ENCODE peak calls at places on chromosome 10, in six cellular contexts. T is D341Med, L is fibroblast of the conjunctiva, X is cardiac septum, W is SK-N-SH, M is nephron progenitor cell. Z is an unnamed sample.

GRCh38 chr10:62626817-62627216 is 177.7 kb upstream of the ADO start:
- DNase-seq in T (no peak), M (no peak), W (no peak), X (no peak), L (no peak), Z (no peak)

GRCh38 chr10:9608592-9608991 is 1409.1 kb upstream of the CELF2 start:
- DNase-seq in W (no peak), T (no peak), X (no peak), L (peak; percentile 33), M (no peak), Z (no peak)

GRCh38 chr10:30127120-30127541 is 67.7 kb upstream of the JCAD start:
- DNase-seq in X (no peak), T (no peak), W (no peak), M (no peak), L (no peak), Z (no peak)

GRCh38 chr10:93573051-93573909 is 6.8 kb downstream of the FFAR4 start:
- DNase-seq in W (no peak), T (no peak), L (no peak), X (no peak), M (no peak), Z (no peak)

GRCh38 chr10:51244308-51244707 is 170.0 kb downstream of the PRKG1 start:
- DNase-seq in L (no peak), M (no peak), T (no peak), W (no peak), X (no peak), Z (peak; percentile 11)

GRCh38 chr10:63261496-63261895 is 128.4 kb downstream of the NRBF2 start:
- DNase-seq in L (no peak), T (no peak), M (no peak), X (no peak), W (no peak), Z (no peak)

GRCh38 chr10:43940898-43941777 is 292.5 kb upstream of the ZNF32 start:
- DNase-seq in T (no peak), L (no peak), M (no peak), W (no peak), X (no peak), Z (no peak)

GRCh38 chr10:73857446-73857845 is 16.9 kb downstream of the CAMK2G start:
- DNase-seq in L (no peak), T (no peak), W (no peak), X (no peak), M (no peak), Z (no peak)

GRCh38 chr10:20897146-20897834 is at the start of gene NEBL:
- DNase-seq in W (no peak), T (no peak), M (no peak), L (no peak), X (no peak), Z (no peak)

GRCh38 chr10:114260366-114260765 is 21.3 kb downstream of the VWA2 start:
- DNase-seq in M (no peak), L (no peak), W (no peak), T (no peak), X (no peak), Z (no peak)

GRCh38 chr10:116247701-116248100 is 25.3 kb downstream of the GFRA1 start:
- DNase-seq in M (no peak), X (no peak), L (no peak), W (no peak), T (no peak), Z (no peak)

GRCh38 chr10:70462349-70462984 is 16.1 kb upstream of the PALD1 start:
- DNase-seq in X (peak; percentile 88), L (no peak), M (no peak), T (no peak), W (peak; percentile 68), Z (no peak)

GRCh38 chr10:6586501-6586900 is 6.4 kb upstream of the PRKCQ start:
- DNase-seq in L (no peak), W (no peak), T (no peak), X (no peak), M (no peak), Z (no peak)

GRCh38 chr10:8721641-8722040 is 667.2 kb downstream of the GATA3 start:
- DNase-seq in X (no peak), W (no peak), M (no peak), T (no peak), L (no peak), Z (no peak)

GRCh38 chr10:123642697-123643096 is 23.5 kb upstream of the GPR26 start:
- DNase-seq in M (no peak), L (no peak), W (no peak), T (no peak), X (no peak), Z (no peak)

GRCh38 chr10:7397049-7397448 is 13.8 kb downstream of the SFMBT2 start:
- DNase-seq in W (no peak), L (no peak), M (no peak), X (no peak), T (no peak), Z (no peak)

GRCh38 chr10:34018129-34018528 is 683.7 kb upstream of the NRP1 start:
- DNase-seq in W (no peak), X (no peak), L (no peak), M (no peak), T (no peak), Z (no peak)

Z was measured in HEK293T.